ENCODE peak calls at places on chromosomes 11 and 22, in ten cellular contexts. W is colonic mucosa, H is uterus, L is HCT116, G is fibroblast of lung, K is spleen, Q is IMR-90, Z is H9, O is endodermal cell, A is A549. S is an unnamed sample.

GRCh38 chr11:8959546-8960166 is 4.6 kb downstream of the TMEM9B start:
- DNase-seq in W (peak), H (peak), L (peak), G (peak), K (no peak), Q (peak), Z (peak), O (peak), A (peak), S (no peak)

GRCh38 chr11:126739499-126740145 is 260.9 kb downstream of the KIRREL3 start:
- DNase-seq in W (no peak), H (no peak), L (no peak), G (no peak), K (no peak), Q (peak), Z (no peak), O (no peak), A (no peak), S (no peak)

GRCh38 chr11:92180664-92181251 is 43.9 kb upstream of the FAT3 start:
- DNase-seq in W (no peak), H (no peak), L (no peak), G (peak), K (no peak), Q (peak), Z (no peak), O (peak), A (no peak), S (no peak)

GRCh38 chr11:77821349-77821851 is 456 bp downstream of the AAMDC start:
- DNase-seq in W (peak), H (no peak), L (no peak), G (peak), K (peak), Q (peak), Z (no peak), O (no peak), A (peak), S (no peak)

GRCh38 chr11:33732176-33732575 is 4.0 kb downstream of the CD59 start:
- DNase-seq in W (no peak), H (no peak), L (no peak), G (no peak), K (no peak), Q (no peak), Z (no peak), O (no peak), A (no peak), S (no peak)

GRCh38 chr11:33721291-33721840 is 14.9 kb downstream of the CD59 start:
- DNase-seq in W (no peak), H (no peak), L (no peak), G (peak), K (no peak), Q (peak), Z (no peak), O (no peak), A (no peak), S (no peak)

GRCh38 chr11:127789887-127790286 is 789.3 kb upstream of the KIRREL3 start:
- DNase-seq in W (peak), H (no peak), L (no peak), G (no peak), K (no peak), Q (peak), Z (peak), O (peak), A (no peak), S (no peak)

GRCh38 chr11:67626970-67627369 is 2.8 kb downstream of the NUDT8 start:
- DNase-seq in W (no peak), H (no peak), L (no peak), G (no peak), K (peak), Q (no peak), Z (peak), O (peak), A (no peak), S (no peak)

GRCh38 chr22:40203568-40203967 is 25.8 kb downstream of the TNRC6B start:
- DNase-seq in W (no peak), H (no peak), L (no peak), G (peak), K (no peak), Q (peak), Z (no peak), O (no peak), A (no peak), S (no peak)

GRCh38 chr11:106353031-106353430 is 275.6 kb downstream of the AASDHPPT start:
- DNase-seq in W (no peak), H (no peak), L (no peak), G (no peak), K (no peak), Q (no peak), Z (no peak), O (no peak), A (no peak), S (no peak)

GRCh38 chr11:134410766-134411165 is 1.3 kb downstream of the B3GAT1 start:
- DNase-seq in W (no peak), H (no peak), L (no peak), G (no peak), K (no peak), Q (no peak), Z (no peak), O (no peak), A (no peak), S (no peak)

GRCh38 chr22:17866621-17867020 is 92.4 kb upstream of the BID start:
- DNase-seq in W (no peak), H (no peak), L (no peak), G (no peak), K (no peak), Q (no peak), Z (no peak), O (no peak), A (no peak), S (no peak)

GRCh38 chr22:46117206-46118199 is 32.8 kb upstream of the PPARA start:
- DNase-seq in W (no peak), H (peak), L (no peak), G (no peak), K (no peak), Q (no peak), Z (no peak), O (no peak), A (no peak), S (no peak)

GRCh38 chr11:86047275-86047991 is 21.5 kb downstream of the PICALM start:
- DNase-seq in W (no peak), H (no peak), L (no peak), G (peak), K (no peak), Q (peak), Z (no peak), O (no peak), A (no peak), S (no peak)

GRCh38 chr11:2944953-2945756 is 15.9 kb upstream of the PHLDA2 start:
- DNase-seq in W (peak), H (peak), L (no peak), G (peak), K (peak), Q (peak), Z (peak), O (peak), A (no peak), S (peak)

DNA sequence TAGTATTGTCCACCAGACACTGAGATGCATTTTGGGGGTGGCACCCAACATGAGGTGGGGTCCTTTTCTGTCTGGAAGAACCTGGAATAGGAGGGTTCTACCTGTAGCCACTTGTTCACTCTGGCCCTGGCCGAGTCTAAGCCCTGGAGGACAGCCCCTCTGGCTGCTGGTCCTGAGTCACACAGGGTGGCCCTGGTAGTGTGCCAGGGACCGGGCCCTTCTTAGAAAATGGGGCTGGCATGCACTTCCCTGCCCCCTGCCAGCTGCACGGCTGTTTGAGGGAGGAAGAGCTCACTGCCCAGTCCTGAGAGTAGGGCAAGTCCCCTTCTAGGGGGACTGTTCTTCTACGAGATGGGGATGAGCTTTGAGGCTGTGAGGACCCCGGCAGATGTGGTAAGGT is 2.2 kb downstream of the PLCB3 start:
- DNase-seq in W (no peak), H (no peak), L (no peak), G (no peak), K (no peak), Q (no peak), Z (no peak), O (no peak), A (no peak), S (peak)
- H3K27ac ChIP-seq in W (no peak), H (no peak), L (peak), G (no peak), K (no peak), Q (no peak), Z (no peak), O (no peak), A (no peak), S (no peak)

GRCh38 chr11:62853279-62853965 is 14.0 kb upstream of the WDR74 start:
- DNase-seq in W (no peak), H (no peak), L (no peak), G (no peak), K (no peak), Q (no peak), Z (no peak), O (no peak), A (no peak), S (no peak)
- H3K27ac ChIP-seq in W (no peak), H (no peak), L (peak), G (no peak), K (peak), Q (no peak), Z (peak), O (peak), A (peak), S (no peak)

DNA sequence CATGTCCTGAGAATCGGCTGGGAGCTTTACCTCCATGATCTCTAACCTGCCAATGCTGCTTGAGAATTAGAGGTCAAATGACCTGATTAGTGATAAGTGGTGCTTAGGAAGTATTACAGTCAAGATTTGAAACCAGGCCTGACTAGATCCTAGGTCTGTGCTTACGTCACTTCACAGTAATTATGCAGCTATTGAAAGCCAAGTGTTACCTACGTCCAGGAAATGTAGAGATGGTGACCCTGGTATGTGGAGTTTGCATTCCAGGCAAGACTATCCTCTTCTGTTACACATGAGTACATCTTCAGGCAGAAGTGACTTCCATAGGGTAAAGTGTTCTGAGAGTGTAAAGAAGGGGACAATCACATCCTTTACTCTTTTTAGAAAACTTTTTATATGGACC is 530.4 kb upstream of the TENM4 start:
- DNase-seq in W (no peak), H (no peak), L (no peak), G (no peak), K (no peak), Q (no peak), Z (no peak), O (no peak), A (no peak), S (no peak)
- H3K27ac ChIP-seq in W (no peak), H (no peak), L (no peak), G (no peak), K (no peak), Q (no peak), Z (no peak), O (no peak), A (no peak), S (no peak)

GRCh38 chr22:19593991-19594569 is 69.9 kb upstream of the CLDN5 start:
- DNase-seq in W (no peak), H (no peak), L (no peak), G (no peak), K (no peak), Q (no peak), Z (no peak), O (no peak), A (no peak), S (no peak)

GRCh38 chr22:19596680-19597398 is 72.6 kb upstream of the CLDN5 start:
- DNase-seq in W (no peak), H (no peak), L (no peak), G (no peak), K (peak), Q (no peak), Z (no peak), O (no peak), A (no peak), S (no peak)

GRCh38 chr22:19598054-19598855 is 74.0 kb upstream of the CLDN5 start:
- DNase-seq in W (no peak), H (no peak), L (no peak), G (no peak), K (peak), Q (no peak), Z (no peak), O (no peak), A (no peak), S (no peak)

GRCh38 chr22:19597399-19597735 is 73.2 kb upstream of the CLDN5 start:
- DNase-seq in W (no peak), H (no peak), L (no peak), G (no peak), K (peak), Q (no peak), Z (no peak), O (no peak), A (no peak), S (no peak)

DNA sequence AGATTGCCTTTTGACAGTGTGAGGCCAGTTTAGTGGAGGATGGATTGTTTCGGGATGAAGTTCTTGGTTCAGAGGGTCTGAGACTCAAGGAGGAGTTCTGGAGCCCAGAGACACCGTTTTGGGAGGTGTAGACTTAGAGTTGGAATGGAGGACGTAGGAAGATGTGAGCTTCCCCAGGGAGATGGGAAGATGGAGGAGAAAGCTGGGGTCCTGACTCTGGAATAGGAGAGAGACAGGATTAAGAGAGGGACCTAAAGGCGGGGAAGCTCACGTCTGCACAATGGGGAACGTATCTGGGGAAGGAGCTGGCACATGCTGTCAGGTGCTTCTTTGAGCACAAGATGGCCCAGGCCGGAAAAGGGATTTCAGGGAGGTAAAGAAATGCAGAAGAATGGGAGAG is 71.3 kb upstream of the CLDN5 start:
- DNase-seq in W (no peak), H (no peak), L (no peak), G (no peak), K (peak), Q (no peak), Z (no peak), O (no peak), A (no peak), S (no peak)
- H3K27ac ChIP-seq in W (no peak), H (no peak), L (no peak), G (no peak), K (no peak), Q (no peak), Z (no peak), O (no peak), A (no peak), S (no peak)

DNA sequence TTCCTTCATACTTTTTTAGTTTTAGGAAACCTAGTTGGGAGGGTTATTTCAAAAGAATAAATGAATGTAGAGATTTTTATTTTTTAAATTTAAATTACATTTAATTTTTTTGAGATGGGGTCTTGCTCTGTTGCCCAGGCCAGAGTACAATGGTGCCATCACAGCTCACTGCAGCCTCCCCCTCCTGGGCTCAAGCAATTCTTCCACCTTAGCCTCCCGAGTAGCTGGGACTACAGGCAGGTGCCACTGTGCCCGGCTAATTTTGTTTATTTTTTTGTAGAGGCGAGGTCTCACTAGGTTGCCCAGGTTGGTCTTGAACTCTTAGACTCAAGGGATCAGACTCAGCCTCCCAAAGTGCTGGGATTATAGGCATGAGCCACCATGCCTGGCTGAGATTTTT is 32.6 kb downstream of the ZNRF3 start:
- DNase-seq in W (no peak), H (no peak), L (no peak), G (no peak), K (no peak), Q (no peak), Z (no peak), O (no peak), A (no peak), S (no peak)
- H3K27ac ChIP-seq in W (no peak), H (no peak), L (no peak), G (no peak), K (no peak), Q (no peak), Z (no peak), O (no peak), A (peak), S (peak)

GRCh38 chr22:49996192-49996531 is 16.4 kb downstream of the IL17REL start:
- DNase-seq in W (peak), H (no peak), L (no peak), G (no peak), K (no peak), Q (no peak), Z (no peak), O (no peak), A (no peak), S (no peak)
- H3K27ac ChIP-seq in W (peak), H (no peak), L (no peak), G (no peak), K (no peak), Q (no peak), Z (no peak), O (no peak), A (peak), S (no peak)

GRCh38 chr11:63583288-63583687 is 20.1 kb upstream of the PLAAT2 start:
- DNase-seq in W (no peak), H (no peak), L (no peak), G (no peak), K (no peak), Q (no peak), Z (no peak), O (no peak), A (no peak), S (no peak)
- H3K27ac ChIP-seq in W (no peak), H (no peak), L (no peak), G (no peak), K (no peak), Q (no peak), Z (no peak), O (no peak), A (no peak), S (peak)

DNA sequence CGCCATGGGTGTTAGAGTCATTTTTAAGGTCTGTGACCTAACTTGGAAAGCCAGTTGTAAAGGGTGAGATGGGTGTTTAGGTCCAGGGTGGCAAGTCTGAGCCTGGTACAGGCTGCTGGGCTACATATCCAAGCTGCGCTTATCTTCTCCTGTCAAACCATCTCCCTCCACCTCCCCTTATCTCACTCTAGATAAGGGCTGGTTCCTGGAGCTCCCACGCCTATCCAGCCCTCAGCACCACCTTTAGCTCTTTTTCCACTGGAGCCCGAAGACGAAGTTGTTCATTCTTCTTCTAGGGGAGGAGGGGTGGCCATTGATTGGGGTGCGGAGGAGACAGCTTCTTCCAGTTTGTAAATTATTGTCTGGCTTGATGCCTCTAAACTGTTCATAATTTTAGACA is 48.5 kb downstream of the MICAL2 start:
- DNase-seq in W (no peak), H (peak), L (no peak), G (peak), K (no peak), Q (peak), Z (no peak), O (peak), A (no peak), S (no peak)
- H3K27ac ChIP-seq in W (peak), H (peak), L (no peak), G (peak), K (no peak), Q (peak), Z (no peak), O (no peak), A (peak), S (no peak)